ENCODE peak calls at places on chromosomes 13 and 19, in eight cellular contexts. C is testis, H is cardiac muscle cell, X is tibial nerve, W is IMR-90, U is GM12878, M is astrocyte, A is adrenal gland. T is an unnamed sample.

GRCh38 chr13:50006426-50007135 is 8.7 kb upstream of the KCNRG start:
- DNase-seq in C (no peak), W (peak), X (no peak), A (no peak), M (peak), U (no peak), H (peak), T (no peak)

GRCh38 chr13:73335938-73336337 is 277.1 kb downstream of the KLF5 start:
- DNase-seq in U (no peak), X (no peak), W (no peak), A (no peak), H (no peak), C (no peak), M (no peak), T (no peak)

GRCh38 chr13:49635599-49636433 is 7.5 kb downstream of the ARL11 start:
- DNase-seq in W (peak), H (peak), U (peak), C (no peak), A (no peak), X (no peak), M (peak), T (peak)

GRCh38 chr13:114310961-114311360 is 3.3 kb upstream of the CHAMP1 start:
- DNase-seq in M (no peak), A (no peak), C (no peak), X (no peak), U (no peak), W (peak), H (no peak), T (peak)

GRCh38 chr19:33032218-33032781 is 32.4 kb downstream of the RHPN2 start:
- DNase-seq in A (no peak), U (no peak), C (peak), W (no peak), X (no peak), M (no peak), H (no peak), T (no peak)

GRCh38 chr19:39247701-39248664 is 673 bp downstream of the IFNL4 start:
- DNase-seq in A (no peak), H (peak), M (no peak), C (no peak), W (no peak), U (no peak), X (no peak), T (no peak)

GRCh38 chr19:50486823-50487515 is 10.3 kb upstream of the GARIN5A start:
- DNase-seq in W (peak), H (peak), X (no peak), U (no peak), M (no peak), A (no peak), C (peak), T (peak)

GRCh38 chr13:46936525-46936924 is 39.7 kb upstream of the HTR2A start:
- DNase-seq in C (no peak), H (no peak), W (no peak), M (no peak), A (no peak), X (no peak), U (no peak), T (no peak)

GRCh38 chr13:113411216-113412023 is 41.9 kb downstream of the ADPRHL1 start:
- DNase-seq in H (peak), C (no peak), U (no peak), M (peak), A (no peak), W (peak), X (no peak), T (peak)

GRCh38 chr19:16368385-16369305 is 44.0 kb downstream of the KLF2 start:
- DNase-seq in X (no peak), H (no peak), U (no peak), W (no peak), A (no peak), C (no peak), M (no peak), T (no peak)

GRCh38 chr19:31330761-31331160 is 18.5 kb downstream of the TSHZ3 start:
- DNase-seq in W (no peak), X (no peak), A (no peak), U (no peak), C (no peak), H (no peak), M (no peak), T (no peak)

GRCh38 chr19:47691090-47691489 is 22.1 kb upstream of the EHD2 start:
- DNase-seq in H (no peak), X (no peak), M (no peak), U (no peak), W (no peak), C (no peak), A (no peak), T (no peak)

GRCh38 chr13:53138369-53139036 is 109.9 kb downstream of the OLFM4 start:
- DNase-seq in X (peak), M (no peak), U (no peak), H (peak), W (peak), C (peak), A (no peak), T (peak)

GRCh38 chr19:3612330-3612729 is 5.7 kb upstream of the TBXA2R start:
- DNase-seq in M (no peak), A (no peak), X (no peak), C (no peak), H (no peak), U (no peak), W (no peak), T (no peak)

GRCh38 chr13:99977912-99978780 is 3.4 kb upstream of the ZIC2 start:
- DNase-seq in U (no peak), H (no peak), W (no peak), X (no peak), M (no peak), C (no peak), A (no peak), T (no peak)

GRCh38 chr19:10290439-10290875 is 705 bp downstream of the ICAM5 start:
- DNase-seq in C (no peak), U (no peak), W (peak), H (no peak), A (no peak), X (no peak), M (no peak), T (no peak)

GRCh38 chr19:50496189-50497029 is 14.6 kb downstream of the JOSD2 start:
- DNase-seq in A (no peak), U (no peak), X (no peak), M (no peak), W (no peak), H (peak), C (peak), T (no peak)

GRCh38 chr19:11578342-11579142 is 1.1 kb upstream of the ACP5 start:
- DNase-seq in U (no peak), X (no peak), A (peak), M (no peak), W (no peak), H (peak), C (peak), T (no peak)

GRCh38 chr13:28650284-28650683 is 8.6 kb upstream of the POMP start:
- DNase-seq in U (no peak), A (no peak), W (peak), X (no peak), C (no peak), M (no peak), H (no peak), T (peak)

GRCh38 chr19:50203281-50204080 is at the start of gene MYH14:
- DNase-seq in A (peak), M (no peak), C (peak), U (no peak), X (peak), H (peak), W (no peak), T (peak)

GRCh38 chr13:98999635-98999952 is 21.7 kb upstream of the DOCK9 start:
- DNase-seq in X (no peak), W (peak), H (peak), A (no peak), C (no peak), M (peak), U (no peak), T (no peak)

GRCh38 chr13:91400094-91400462 is 1.7 kb downstream of the GPC5 start:
- DNase-seq in U (no peak), X (no peak), C (peak), H (no peak), A (no peak), W (no peak), M (no peak), T (no peak)

GRCh38 chr19:54133312-54133956 is 4.1 kb upstream of the CNOT3 start:
- DNase-seq in W (no peak), A (peak), U (no peak), C (no peak), M (peak), X (no peak), H (peak), T (no peak)

GRCh38 chr13:49240017-49240416 is 7.7 kb upstream of the CDADC1 start:
- DNase-seq in W (peak), U (no peak), M (peak), X (no peak), C (peak), A (no peak), H (peak), T (peak)

GRCh38 chr13:21517576-21517975 is 58.5 kb upstream of the ZDHHC20 start:
- DNase-seq in X (no peak), U (no peak), C (no peak), M (no peak), A (no peak), W (no peak), H (no peak), T (no peak)

GRCh38 chr13:70960841-70961443 is 852.7 kb upstream of the KLHL1 start:
- DNase-seq in X (no peak), H (peak), M (peak), C (no peak), A (no peak), W (peak), U (peak), T (peak)

GRCh38 chr13:43085545-43085944 is 62.2 kb downstream of the DNAJC15 start:
- DNase-seq in M (peak), X (no peak), H (peak), U (no peak), A (no peak), C (no peak), W (peak), T (no peak)

GRCh38 chr19:46678110-46678732 is 17.2 kb upstream of the DACT3 start:
- DNase-seq in W (no peak), X (no peak), H (no peak), C (no peak), M (no peak), A (no peak), U (no peak), T (no peak)

GRCh38 chr13:38693168-38693567 is 6.3 kb downstream of the FREM2 start:
- DNase-seq in X (no peak), A (no peak), U (no peak), C (no peak), W (no peak), H (no peak), M (no peak), T (no peak)

GRCh38 chr13:32838985-32839384 is 177.2 kb upstream of the KL start:
- DNase-seq in X (no peak), W (peak), U (no peak), M (no peak), H (peak), A (no peak), C (no peak), T (peak)

GRCh38 chr13:45228002-45228401 is 27.2 kb upstream of the KCTD4 start:
- DNase-seq in A (no peak), X (no peak), W (no peak), C (no peak), M (no peak), U (no peak), H (no peak), T (no peak)

GRCh38 chr19:29773141-29773540 is 38.6 kb upstream of the CCNE1 start:
- DNase-seq in H (no peak), M (no peak), U (no peak), A (no peak), C (no peak), W (no peak), X (no peak), T (no peak)

GRCh38 chr13:72986197-72986596 is 72.6 kb upstream of the KLF5 start:
- DNase-seq in X (no peak), C (no peak), W (no peak), H (no peak), U (no peak), A (no peak), M (no peak), T (no peak)

GRCh38 chr13:110618167-110618566 is 2.8 kb downstream of the NAXD start:
- DNase-seq in H (no peak), X (no peak), A (no peak), U (no peak), M (no peak), C (no peak), W (no peak), T (no peak)

GRCh38 chr13:21203132-21203531 is 26.7 kb downstream of the MRPL57 start:
- DNase-seq in U (no peak), M (no peak), C (no peak), W (peak), X (no peak), H (no peak), A (no peak), T (peak)

GRCh38 chr19:56699552-56699951 is 28.0 kb upstream of the ZNF835 start:
- DNase-seq in W (no peak), M (no peak), X (no peak), C (no peak), H (no peak), A (no peak), U (no peak), T (no peak)

GRCh38 chr13:20424959-20425358 is 100.7 kb downstream of the CRYL1 start:
- DNase-seq in M (peak), U (no peak), W (no peak), X (no peak), C (no peak), A (no peak), H (peak), T (no peak)

GRCh38 chr19:36060430-36060829 is 5.7 kb downstream of the WDR62 start:
- DNase-seq in X (no peak), H (peak), W (peak), U (no peak), A (peak), M (peak), C (peak), T (peak)

GRCh38 chr13:28533441-28534166 is 38.7 kb upstream of the FLT1 start:
- DNase-seq in A (no peak), U (no peak), W (no peak), X (no peak), H (no peak), C (no peak), M (no peak), T (no peak)

GRCh38 chr19:16441661-16442071 is 30.1 kb downstream of the EPS15L1 start:
- DNase-seq in C (peak), X (no peak), U (no peak), A (no peak), H (no peak), M (no peak), W (no peak), T (no peak)

DNA sequence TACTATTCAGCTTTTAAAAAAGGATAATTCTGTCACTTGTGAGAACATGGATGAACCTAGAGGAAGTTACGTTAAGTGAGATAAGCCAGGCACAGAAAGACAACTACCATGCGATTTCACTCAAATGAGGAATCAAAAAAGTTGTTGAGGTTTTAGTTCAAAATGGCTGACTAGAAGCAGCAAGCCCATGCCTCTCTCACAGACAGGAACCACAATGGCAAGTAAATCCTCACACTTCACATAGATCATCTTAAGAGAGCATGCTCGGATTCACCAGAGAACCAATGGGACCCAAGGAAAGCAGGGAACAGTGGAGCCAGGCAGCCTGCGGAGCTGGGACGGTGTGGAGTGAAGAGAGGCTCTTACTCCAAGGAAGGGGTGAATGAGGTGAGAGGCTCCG is 581.0 kb downstream of the UQCRFS1 start:
- DNase-seq in H (no peak), X (no peak), C (no peak), A (no peak), U (no peak), W (no peak), M (no peak), T (no peak)
- H3K27ac ChIP-seq in H (no peak), X (no peak), C (no peak), A (no peak), U (no peak), W (no peak), M (no peak), T (no peak)

DNA sequence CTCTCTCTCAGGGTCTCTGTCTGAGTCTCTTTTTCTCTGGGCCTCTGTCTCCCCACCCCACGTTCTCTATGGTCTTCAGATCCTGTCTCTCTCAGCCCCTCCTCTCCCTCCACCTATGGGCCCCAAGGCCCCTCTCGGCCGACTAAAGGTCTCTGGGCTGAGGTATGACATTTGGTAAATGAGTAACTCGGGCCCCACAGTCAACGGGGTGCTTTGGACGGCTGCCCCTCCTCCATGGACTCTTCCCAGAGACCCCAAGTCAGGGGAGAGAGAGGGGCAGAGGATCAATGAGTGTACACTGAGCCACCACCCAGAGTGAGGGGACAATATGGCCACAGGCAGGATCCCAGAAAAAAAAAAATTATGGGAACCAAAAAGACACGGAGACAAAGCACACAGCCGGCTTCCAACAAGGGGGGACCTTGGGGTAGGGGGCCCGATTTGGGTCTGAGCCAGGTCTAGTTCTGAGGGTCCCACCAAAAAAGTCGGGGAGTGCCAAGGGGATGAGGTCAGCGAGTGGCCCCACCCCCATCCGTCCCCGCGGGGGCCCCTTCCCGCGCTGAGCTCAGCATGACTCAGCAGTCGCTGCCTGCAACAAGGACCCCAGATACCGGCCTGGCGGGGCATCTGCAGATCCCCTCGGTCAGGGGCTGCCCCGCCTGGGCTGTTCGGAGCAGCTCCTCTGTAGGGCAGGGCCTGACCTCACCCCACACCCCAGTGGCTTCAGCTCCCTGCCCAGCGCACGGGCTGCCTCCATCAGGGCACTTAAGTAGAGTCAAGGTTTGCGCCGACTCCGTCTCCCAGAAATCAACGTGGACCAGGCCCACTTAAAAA is 1.5 kb upstream of the FTL start:
- DNase-seq in X (peak), W (peak), U (no peak), H (peak), M (peak), C (peak), A (peak), T (no peak)
- H3K4me3 ChIP-seq in X (peak), W (peak), U (peak), H (peak), M (no peak), C (no peak), A (no peak), T (peak)

GRCh38 chr19:531753-532571 is at the start of gene CDC34:
- DNase-seq in A (no peak), X (no peak), W (no peak), U (no peak), C (no peak), H (no peak), M (no peak), T (no peak)

GRCh38 chr19:531009-531752 is 379 bp upstream of the CDC34 start:
- DNase-seq in X (peak), U (no peak), M (peak), C (peak), W (peak), H (peak), A (peak), T (peak)

GRCh38 chr19:534088-534487 is 2.5 kb downstream of the CDC34 start:
- DNase-seq in M (no peak), A (no peak), C (no peak), U (no peak), W (no peak), H (no peak), X (no peak), T (no peak)

GRCh38 chr19:533485-534058 is 2.0 kb downstream of the CDC34 start:
- DNase-seq in U (no peak), X (no peak), M (no peak), H (no peak), C (no peak), W (no peak), A (no peak), T (no peak)

DNA sequence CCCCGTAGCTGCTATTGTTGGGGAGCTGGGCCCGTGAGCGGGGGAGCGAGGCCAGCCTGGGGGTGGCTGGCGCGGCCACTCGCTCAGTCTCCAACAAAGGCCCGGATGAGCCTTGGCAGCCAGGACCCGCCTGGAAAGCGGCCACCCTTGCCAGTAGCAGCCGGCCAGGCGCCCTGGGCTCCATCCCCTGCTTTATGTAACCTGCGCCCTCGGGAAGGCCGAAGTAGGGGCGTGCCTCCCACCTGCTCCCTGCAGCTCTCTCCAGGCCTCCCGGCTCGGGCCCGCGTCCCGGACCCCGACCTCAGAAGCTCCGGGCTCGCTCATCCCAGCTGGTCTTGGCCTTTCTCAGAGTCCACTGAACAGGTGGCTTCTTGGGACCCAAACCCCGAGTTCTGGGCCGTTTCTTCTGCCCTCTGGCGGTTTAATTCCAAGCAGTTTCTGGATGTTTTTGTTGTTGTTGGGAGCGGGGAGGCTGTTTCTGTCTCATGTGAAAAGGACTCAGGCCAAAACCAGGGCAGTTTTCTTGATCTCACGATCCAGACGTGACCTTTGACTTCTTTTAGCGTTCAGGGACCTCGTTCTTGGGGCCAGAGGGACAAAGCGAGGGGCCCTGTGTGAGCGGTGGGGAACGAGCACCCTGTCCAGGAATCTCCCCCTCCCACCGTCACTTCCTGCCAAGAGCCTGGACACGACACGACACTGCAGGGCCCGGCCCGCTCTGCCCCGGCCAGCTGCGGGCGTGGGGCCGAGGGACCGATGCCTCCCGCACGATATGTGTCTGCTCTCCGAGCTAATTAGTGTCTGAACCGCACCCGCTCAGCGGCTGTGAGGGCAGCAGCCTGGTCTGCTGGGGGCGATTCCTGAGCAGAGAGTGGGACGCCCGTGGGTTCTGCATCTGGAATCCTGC is 1.3 kb downstream of the CDC34 start:
- DNase-seq in H (peak), A (peak), W (peak), X (peak), M (peak), C (peak), U (no peak), T (peak)
- TF ChIP-seq CTCF in H (peak), A (peak), W (peak), X (peak), M (peak), C (peak), U (peak), T (peak)

DNA sequence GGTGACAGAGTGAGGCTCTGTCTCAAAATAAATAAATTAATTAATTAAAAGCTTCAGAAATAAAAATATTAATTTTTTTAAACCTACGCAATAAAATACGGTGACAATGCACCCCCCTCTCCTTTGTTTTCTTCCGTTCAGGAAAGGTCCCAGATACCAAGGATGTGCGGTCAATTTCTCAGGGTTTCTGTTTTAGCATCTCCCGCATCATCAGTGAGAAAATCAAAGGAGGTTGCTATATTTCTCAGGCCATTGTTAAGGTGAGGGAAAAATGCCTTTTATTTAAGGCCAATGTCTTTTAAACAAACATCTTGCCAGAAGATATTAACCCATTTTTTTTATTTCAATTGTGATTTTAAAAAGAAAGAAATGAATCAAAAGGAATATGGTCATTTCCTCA is 111.7 kb downstream of the INSR start:
- DNase-seq in X (no peak), U (no peak), W (no peak), H (no peak), A (no peak), M (no peak), C (no peak), T (no peak)
- H3K27ac ChIP-seq in X (peak), U (peak), W (no peak), H (no peak), A (peak), M (no peak), C (peak), T (peak)

GRCh38 chr19:6100284-6100915 is 9.9 kb downstream of the RFX2 start:
- DNase-seq in M (no peak), A (no peak), U (no peak), X (no peak), W (no peak), C (peak), H (no peak), T (no peak)
- H3K4me3 ChIP-seq in M (no peak), A (no peak), U (peak), X (no peak), W (no peak), C (peak), H (no peak), T (no peak)